ENCODE peak calls at places on chromosomes 3 and 15, in four cellular contexts. V, R, Y and Z are unnamed samples.

GRCh38 chr3:31968391-31968926 is 12.6 kb downstream of the OSBPL10 start:
- DNase-seq in Y (no peak), V (no peak), R (no peak), Z (no peak)

GRCh38 chr3:5122741-5123706 is 932 bp downstream of the ARL8B start:
- DNase-seq in R (peak), Y (peak), V (peak), Z (peak)

GRCh38 chr3:18027161-18027939 is 284.9 kb upstream of the TBC1D5 start:
- DNase-seq in Y (no peak), V (no peak), R (no peak), Z (no peak)

GRCh38 chr3:21745971-21746370 is 5.0 kb downstream of the ZNF385D start:
- DNase-seq in V (no peak), R (no peak), Y (no peak), Z (no peak)

GRCh38 chr3:13416002-13416793 is 3.9 kb downstream of the NUP210 start:
- DNase-seq in R (no peak), Y (no peak), V (peak), Z (no peak)

GRCh38 chr3:128878556-128879124 is 780 bp upstream of the ACAD9 start:
- DNase-seq in Y (peak), R (peak), V (no peak), Z (no peak)

GRCh38 chr3:124834723-124835718 is 52.1 kb downstream of the ITGB5 start:
- DNase-seq in R (peak), V (peak), Y (peak), Z (no peak)

GRCh38 chr3:49385617-49386016 is 26.2 kb downstream of the RHOA start:
- DNase-seq in Y (no peak), V (no peak), R (no peak), Z (no peak)

GRCh38 chr3:136437006-136437405 is 186.9 kb downstream of the PCCB start:
- DNase-seq in V (no peak), Y (no peak), R (peak), Z (no peak)

GRCh38 chr3:59551834-59552233 is 502.0 kb upstream of the CFAP20DC start:
- DNase-seq in R (no peak), V (no peak), Y (no peak), Z (no peak)

GRCh38 chr3:183210862-183211341 is 42.2 kb upstream of the B3GNT5 start:
- DNase-seq in R (no peak), V (no peak), Y (no peak), Z (no peak)

GRCh38 chr3:195913382-195913781 is 5.0 kb upstream of the TNK2 start:
- DNase-seq in Y (no peak), V (no peak), R (no peak), Z (no peak)

GRCh38 chr15:59420986-59421618 is 16.9 kb upstream of the FAM81A start:
- DNase-seq in V (peak), R (no peak), Y (no peak), Z (no peak)
- TF ChIP-seq SP1 in V (no peak), R (no peak), Y (no peak), Z (no peak)

GRCh38 chr3:37543692-37544091 is 318.0 kb upstream of the CTDSPL start:
- DNase-seq in R (no peak), V (no peak), Y (no peak), Z (no peak)

GRCh38 chr3:37544105-37544504 is 317.6 kb upstream of the CTDSPL start:
- DNase-seq in V (no peak), Y (no peak), R (no peak), Z (no peak)

GRCh38 chr3:37545479-37545878 is 316.2 kb upstream of the CTDSPL start:
- DNase-seq in Y (no peak), R (peak), V (no peak), Z (no peak)

GRCh38 chr3:37544869-37545352 is 316.8 kb upstream of the CTDSPL start:
- DNase-seq in R (no peak), V (no peak), Y (no peak), Z (no peak)

DNA sequence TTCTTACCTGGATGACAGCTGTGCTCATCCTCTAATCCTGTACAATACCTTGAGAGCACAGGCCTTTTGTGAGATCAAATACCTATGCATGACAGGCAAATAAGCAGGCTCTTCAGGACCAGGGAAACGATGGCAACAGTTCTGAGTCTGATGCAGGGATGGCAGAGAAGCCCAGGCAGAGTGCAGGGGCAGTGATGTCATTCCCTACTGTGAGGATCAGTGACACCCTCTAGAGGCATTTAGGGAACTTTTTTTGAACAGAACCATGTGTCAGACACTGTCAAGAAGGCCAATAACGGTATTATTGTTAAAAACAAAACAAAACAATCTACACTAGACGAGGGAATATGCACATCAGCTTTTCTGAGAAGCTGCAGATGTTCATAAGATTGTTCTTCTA is 314.8 kb upstream of the CTDSPL start:
- DNase-seq in Y (peak), V (no peak), R (peak), Z (peak)
- TF ChIP-seq ELF4 in Y (no peak), V (no peak), R (no peak), Z (no peak)

DNA sequence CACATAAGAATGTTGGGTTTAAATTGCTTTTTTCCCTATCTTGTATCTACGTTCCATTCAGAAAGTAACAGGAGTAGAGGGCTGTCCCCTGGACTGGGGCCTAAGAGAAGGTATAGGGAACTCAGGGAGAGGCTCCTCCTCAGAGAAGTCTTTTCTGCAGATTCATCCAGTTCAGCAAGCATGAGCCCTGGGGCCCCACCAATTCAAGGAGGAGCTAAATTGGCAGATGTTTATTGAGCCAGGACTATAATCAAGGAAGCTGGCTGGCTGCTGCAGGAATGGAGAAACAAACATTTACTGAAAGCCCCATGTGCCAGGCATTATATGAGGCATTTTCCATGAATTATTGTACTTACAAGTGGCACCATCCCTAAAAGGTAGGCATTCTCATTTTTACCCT is 22.1 kb upstream of the LARS2 start:
- DNase-seq in R (no peak), Y (no peak), V (no peak), Z (no peak)
- TF ChIP-seq SP1 in R (no peak), Y (no peak), V (no peak), Z (no peak)

DNA sequence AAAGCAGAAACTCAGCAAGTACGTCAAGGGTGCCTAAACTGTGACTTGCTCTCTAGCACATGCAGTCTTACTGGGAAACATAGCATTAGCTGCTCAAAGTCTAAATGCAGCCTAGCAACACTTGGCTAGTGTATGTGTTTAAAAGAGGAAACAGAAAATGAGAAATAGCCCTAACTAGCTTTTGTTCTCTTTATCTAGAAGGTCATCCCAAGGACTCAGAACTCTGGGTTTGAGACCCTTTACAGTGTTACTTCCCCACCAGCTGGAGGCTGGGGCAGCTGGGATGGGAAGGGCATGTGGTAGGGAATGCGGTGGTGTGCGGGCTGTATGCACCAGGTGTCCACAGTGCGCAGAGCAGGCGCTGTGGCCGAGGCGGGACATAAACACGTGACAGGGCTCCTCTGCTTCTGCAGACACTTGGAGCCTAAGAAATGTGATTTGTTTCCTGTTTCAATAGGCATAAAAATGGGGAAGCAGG is 13.3 kb downstream of the ETV5 start:
- DNase-seq in R (no peak), V (no peak), Y (peak), Z (no peak)
- TF ChIP-seq ELF4 in R (no peak), V (no peak), Y (no peak), Z (no peak)